ENCODE peak calls at places on chromosomes 5 and 9, in six cellular contexts. One of them, this sample, is unnamed. For H3K4me1, the result is how much of the 10 kb centered on the place peaks cover.

GRCh38 chr5:179623906-179624741 is 653 bp upstream of the HNRNPH1 start:
- DNase-seq in hepatocyte: no peak
- DNase-seq in osteoblast: peak
- DNase-seq in A673: no peak
- DNase-seq in ovary: peak
- DNase-seq in HCT116: no peak
- DNase-seq in this sample: peak

GRCh38 chr5:84487963-84488362 is 103.3 kb upstream of the EDIL3 start:
- DNase-seq in hepatocyte: peak
- DNase-seq in A673: no peak
- DNase-seq in osteoblast: peak
- DNase-seq in ovary: no peak
- DNase-seq in HCT116: no peak
- DNase-seq in this sample: no peak

GRCh38 chr5:35922468-35922867 is 16.0 kb downstream of the CAPSL start:
- DNase-seq in ovary: no peak
- DNase-seq in osteoblast: no peak
- DNase-seq in hepatocyte: no peak
- DNase-seq in A673: peak
- DNase-seq in HCT116: no peak
- DNase-seq in this sample: no peak

GRCh38 chr5:176870110-176870591 is 29.0 kb downstream of the HK3 start:
- DNase-seq in ovary: no peak
- DNase-seq in HCT116: peak
- DNase-seq in osteoblast: peak
- DNase-seq in A673: peak
- DNase-seq in hepatocyte: peak
- DNase-seq in this sample: no peak

GRCh38 chr9:89755835-89756234 is 151.0 kb downstream of the GADD45G start:
- DNase-seq in HCT116: no peak
- DNase-seq in hepatocyte: peak
- DNase-seq in osteoblast: no peak
- DNase-seq in ovary: no peak
- DNase-seq in A673: peak
- DNase-seq in this sample: no peak

GRCh38 chr5:14097998-14098471 is 45.1 kb upstream of the TRIO start:
- DNase-seq in hepatocyte: no peak
- DNase-seq in ovary: no peak
- DNase-seq in HCT116: no peak
- DNase-seq in osteoblast: peak
- DNase-seq in A673: no peak
- DNase-seq in this sample: no peak

GRCh38 chr5:56064984-56065383 is 70.2 kb upstream of the IL6ST start:
- DNase-seq in ovary: no peak
- DNase-seq in HCT116: no peak
- DNase-seq in hepatocyte: no peak
- DNase-seq in A673: no peak
- DNase-seq in osteoblast: no peak
- DNase-seq in this sample: no peak

GRCh38 chr9:95181226-95181818 is 136.2 kb downstream of the FANCC start:
- DNase-seq in HCT116: peak
- DNase-seq in ovary: no peak
- DNase-seq in osteoblast: no peak
- DNase-seq in hepatocyte: no peak
- DNase-seq in A673: peak
- DNase-seq in this sample: no peak

GRCh38 chr5:141880961-141881801 is 3.0 kb upstream of the PCDH1 start:
- DNase-seq in hepatocyte: peak
- DNase-seq in ovary: peak
- DNase-seq in HCT116: no peak
- DNase-seq in osteoblast: peak
- DNase-seq in A673: no peak
- DNase-seq in this sample: no peak
- H3K4me1 ChIP-seq in hepatocyte: under half
- H3K4me1 ChIP-seq in ovary: under half
- H3K4me1 ChIP-seq in HCT116: under half
- H3K4me1 ChIP-seq in osteoblast: under half
- H3K4me1 ChIP-seq in A673: under half
- H3K4me1 ChIP-seq in this sample: under half

GRCh38 chr5:169772688-169773087 is 135.6 kb downstream of the DOCK2 start:
- DNase-seq in A673: no peak
- DNase-seq in osteoblast: no peak
- DNase-seq in hepatocyte: no peak
- DNase-seq in ovary: no peak
- DNase-seq in HCT116: no peak
- DNase-seq in this sample: no peak
- H3K27ac ChIP-seq in A673: no peak
- H3K27ac ChIP-seq in osteoblast: no peak
- H3K27ac ChIP-seq in hepatocyte: no peak
- H3K27ac ChIP-seq in ovary: no peak
- H3K27ac ChIP-seq in HCT116: no peak
- H3K27ac ChIP-seq in this sample: no peak

DNA sequence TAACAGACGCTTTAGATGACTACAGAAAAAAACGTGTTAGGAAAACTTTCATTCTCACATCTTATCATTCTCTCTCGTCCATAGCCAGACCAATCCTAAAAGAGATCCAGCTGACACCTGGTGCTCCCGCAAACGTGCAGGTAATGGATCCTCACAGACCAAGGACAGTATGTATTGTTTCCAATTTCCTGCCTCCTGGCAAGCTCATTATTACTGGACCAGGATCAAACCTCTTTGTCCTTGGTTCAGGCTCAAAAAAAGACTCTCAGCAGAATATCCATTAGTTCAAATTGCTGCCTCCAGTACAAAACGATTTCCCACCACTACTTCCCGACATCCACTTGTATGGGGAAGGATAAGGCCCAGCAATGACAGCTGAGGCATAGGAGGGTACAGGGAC is 62.4 kb downstream of the SERINC5 start:
- DNase-seq in hepatocyte: no peak
- DNase-seq in HCT116: no peak
- DNase-seq in ovary: no peak
- DNase-seq in A673: no peak
- DNase-seq in osteoblast: no peak
- DNase-seq in this sample: no peak
- H3K4me3 ChIP-seq in hepatocyte: no peak
- H3K4me3 ChIP-seq in HCT116: no peak
- H3K4me3 ChIP-seq in ovary: no peak
- H3K4me3 ChIP-seq in A673: no peak
- H3K4me3 ChIP-seq in osteoblast: no peak
- H3K4me3 ChIP-seq in this sample: no peak

GRCh38 chr5:160119142-160119904 is at the start of gene PWWP2A:
- DNase-seq in HCT116: peak
- DNase-seq in ovary: peak
- DNase-seq in osteoblast: peak
- DNase-seq in A673: peak
- DNase-seq in hepatocyte: peak
- DNase-seq in this sample: peak
- H3K4me1 ChIP-seq in HCT116: under half
- H3K4me1 ChIP-seq in ovary: under half
- H3K4me1 ChIP-seq in osteoblast: under half
- H3K4me1 ChIP-seq in A673: under half
- H3K4me1 ChIP-seq in hepatocyte: under half
- H3K4me1 ChIP-seq in this sample: under half

DNA sequence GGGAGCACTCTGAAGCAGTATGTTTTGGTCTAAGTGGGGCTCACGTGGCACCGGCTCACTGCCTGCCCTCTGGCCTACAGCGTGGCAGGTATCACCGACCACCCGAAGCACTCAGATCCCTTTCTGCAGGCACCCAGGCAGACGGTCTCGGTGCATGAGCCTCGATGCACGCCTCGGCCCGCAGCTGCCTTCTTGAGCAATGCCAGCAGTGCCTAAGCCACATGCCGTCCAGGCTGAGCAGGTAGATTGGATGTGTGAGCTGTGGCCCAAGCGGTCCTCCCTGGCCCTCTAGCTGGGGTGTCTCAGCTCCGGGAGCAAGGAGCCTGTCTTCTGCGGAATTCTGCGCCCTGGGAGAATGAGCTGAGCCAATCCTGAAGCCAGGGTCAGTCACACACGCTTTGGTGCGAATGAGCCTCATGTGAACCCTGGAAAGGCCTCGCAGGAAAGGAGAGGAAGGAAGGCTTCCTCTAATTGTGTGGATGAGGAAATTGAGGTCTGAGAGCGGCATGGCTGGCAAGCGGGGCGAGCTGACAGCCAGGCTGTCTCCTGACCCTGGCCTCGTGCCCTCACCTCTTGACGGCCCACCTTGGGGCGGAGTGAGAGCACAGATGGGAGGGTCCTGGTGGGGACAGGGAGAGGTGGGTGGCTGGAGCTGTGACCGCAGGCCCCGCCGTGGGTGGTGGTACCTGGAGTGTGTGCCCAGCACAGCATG is 14.4 kb downstream of the RXRA start:
- DNase-seq in A673: no peak
- DNase-seq in HCT116: no peak
- DNase-seq in osteoblast: no peak
- DNase-seq in ovary: no peak
- DNase-seq in hepatocyte: no peak
- DNase-seq in this sample: no peak
- H3K27ac ChIP-seq in A673: no peak
- H3K27ac ChIP-seq in HCT116: no peak
- H3K27ac ChIP-seq in osteoblast: peak
- H3K27ac ChIP-seq in ovary: peak
- H3K27ac ChIP-seq in hepatocyte: no peak
- H3K27ac ChIP-seq in this sample: no peak

This sample was measured in RWPE2.